ENCODE peak calls at places on chromosomes 2 and 18, in eight cellular contexts. T is T47D, H is H54, P is COR-L47, G is GM03348, M is amniotic stem cell, X is left cardiac atrium, V is HL-60. B is an unnamed sample.

GRCh38 chr18:26307161-26307773 is 81.0 kb downstream of the TAF4B start:
- DNase-seq in M (peak; percentile 32), P (peak; percentile 64), G (peak; percentile 68), X (no peak), V (peak; percentile 43), H (peak; percentile 7), T (peak; percentile 11), B (no peak)

GRCh38 chr2:189954989-189955388 is 107.5 kb downstream of the MSTN start:
- DNase-seq in G (no peak), V (no peak), X (no peak), P (no peak), M (no peak), T (no peak), H (no peak), B (no peak)

GRCh38 chr18:68181956-68182355 is 533.0 kb downstream of the TMX3 start:
- DNase-seq in X (no peak), T (no peak), H (no peak), V (no peak), G (peak; percentile 14), M (no peak), P (no peak), B (no peak)

GRCh38 chr18:57131782-57132181 is 15.1 kb upstream of the BOD1L2 start:
- DNase-seq in M (no peak), T (no peak), H (no peak), G (no peak), P (no peak), V (no peak), X (no peak), B (no peak)

GRCh38 chr2:223532712-223533111 is 69.4 kb downstream of the SCG2 start:
- DNase-seq in T (no peak), G (no peak), M (no peak), H (no peak), X (no peak), P (no peak), V (peak; percentile 76), B (no peak)

GRCh38 chr2:7977900-7978299 is 704.0 kb upstream of the ID2 start:
- DNase-seq in G (no peak), V (no peak), P (no peak), X (no peak), M (no peak), T (no peak), H (no peak), B (no peak)

GRCh38 chr2:182020319-182021055 is 34.8 kb downstream of the PPP1R1C start:
- DNase-seq in H (peak; percentile 6), T (no peak), X (no peak), V (no peak), M (no peak), G (peak; percentile 8), P (no peak), B (no peak)

GRCh38 chr2:152715854-152716428 is 1.3 kb downstream of the PRPF40A start:
- DNase-seq in V (peak; percentile 79), H (no peak), X (no peak), G (peak; percentile 13), P (peak; percentile 23), M (no peak), T (no peak), B (no peak)

GRCh38 chr2:222869252-222869560 is 8.4 kb downstream of the ACSL3 start:
- DNase-seq in M (no peak), X (no peak), V (peak; percentile 15), P (no peak), H (no peak), T (no peak), G (no peak), B (no peak)

GRCh38 chr2:72145658-72146329 is 1.9 kb downstream of the CYP26B1 start:
- DNase-seq in P (no peak), H (no peak), X (no peak), T (no peak), G (no peak), M (no peak), V (no peak), B (no peak)

GRCh38 chr2:217086038-217086522 is 226.2 kb upstream of the TNP1 start:
- DNase-seq in M (no peak), G (peak; percentile 41), H (no peak), X (no peak), T (no peak), P (no peak), V (no peak), B (no peak)

GRCh38 chr18:12015697-12016062 is 34.4 kb downstream of the IMPA2 start:
- DNase-seq in M (no peak), X (peak; percentile 50), V (peak; percentile 35), P (no peak), H (no peak), G (no peak), T (no peak), B (peak; percentile 79)

GRCh38 chr18:22424564-22424963 is 6.8 kb upstream of the CTAGE1 start:
- DNase-seq in T (no peak), X (no peak), G (no peak), H (no peak), M (no peak), P (no peak), V (no peak), B (no peak)

GRCh38 chr2:235856820-235857185 is 311.4 kb downstream of the GBX2 start:
- DNase-seq in V (no peak), T (no peak), M (no peak), G (no peak), P (no peak), X (no peak), H (no peak), B (no peak)

GRCh38 chr2:189763908-189764661 is 1.5 kb upstream of the OSGEPL1 start:
- DNase-seq in P (no peak), V (no peak), X (no peak), M (no peak), T (no peak), G (peak; percentile 7), H (no peak), B (no peak)

GRCh38 chr2:200252661-200253067 is 53.8 kb upstream of the SPATS2L start:
- DNase-seq in G (peak; percentile 62), M (peak; percentile 48), P (no peak), V (no peak), X (peak; percentile 24), T (no peak), H (no peak), B (no peak)

GRCh38 chr2:96164459-96165184 is 19.4 kb upstream of the DUSP2 start:
- DNase-seq in M (no peak), V (no peak), G (no peak), H (no peak), P (no peak), X (no peak), T (no peak), B (no peak)

GRCh38 chr2:6747433-6747832 is 118.3 kb downstream of the CMPK2 start:
- DNase-seq in G (no peak), M (no peak), H (no peak), X (no peak), P (no peak), T (no peak), V (no peak), B (no peak)

GRCh38 chr2:105747997-105748396 is 3.3 kb downstream of the NCK2 start:
- DNase-seq in X (no peak), M (no peak), T (no peak), H (no peak), V (no peak), P (no peak), G (no peak), B (no peak)

GRCh38 chr2:236689981-236690380 is 120.4 kb downstream of the ACKR3 start:
- DNase-seq in V (no peak), H (no peak), P (no peak), T (no peak), M (no peak), X (no peak), G (no peak), B (no peak)

GRCh38 chr2:4140284-4140962 is 437.0 kb downstream of the DCDC2C start:
- DNase-seq in P (peak; percentile 37), T (no peak), X (no peak), M (no peak), V (no peak), H (no peak), G (no peak), B (no peak)

GRCh38 chr2:170277943-170278342 is 100.0 kb downstream of the MYO3B start:
- DNase-seq in T (no peak), H (no peak), P (peak; percentile 79), V (no peak), G (no peak), X (no peak), M (no peak), B (no peak)

GRCh38 chr2:229627728-229628127 is 86.6 kb downstream of the DNER start:
- DNase-seq in P (no peak), H (no peak), X (no peak), V (no peak), T (no peak), M (no peak), G (no peak), B (no peak)

GRCh38 chr2:149169653-149170052 is 131.2 kb downstream of the LYPD6B start:
- DNase-seq in P (no peak), T (peak; percentile 5), M (peak; percentile 29), V (no peak), H (no peak), G (no peak), X (no peak), B (peak; percentile 20)

GRCh38 chr2:68225119-68225632 is 27.2 kb downstream of the PPP3R1 start:
- DNase-seq in X (no peak), H (no peak), G (no peak), P (peak; percentile 6), M (no peak), V (peak; percentile 60), T (no peak), B (peak; percentile 23)

GRCh38 chr2:227748079-227748478 is 2.4 kb downstream of the SCYGR8 start:
- DNase-seq in M (no peak), T (no peak), V (no peak), G (no peak), X (no peak), P (no peak), H (peak; percentile 45), B (no peak)

GRCh38 chr2:68646303-68646702 is 2.9 kb downstream of the PROKR1 start:
- DNase-seq in H (no peak), G (no peak), V (peak; percentile 17), P (no peak), X (no peak), T (no peak), M (no peak), B (no peak)

GRCh38 chr2:182784777-182785176 is 68.7 kb downstream of the DNAJC10 start:
- DNase-seq in H (no peak), G (peak; percentile 33), X (no peak), T (no peak), P (peak; percentile 16), M (no peak), V (no peak), B (no peak)

GRCh38 chr2:44075536-44075935 is 79.7 kb upstream of the LRPPRC start:
- DNase-seq in X (no peak), P (peak; percentile 9), H (no peak), V (no peak), G (peak; percentile 69), M (no peak), T (no peak), B (no peak)

GRCh38 chr2:65153515-65153914 is 23.6 kb upstream of the RAB1A start:
- DNase-seq in P (no peak), T (no peak), G (no peak), H (no peak), V (no peak), X (no peak), M (no peak), B (no peak)

GRCh38 chr18:48475635-48476549 is 62.9 kb upstream of the CTIF start:
- DNase-seq in P (peak; percentile 79), V (peak; percentile 77), G (peak; percentile 79), M (peak; percentile 63), X (peak; percentile 36), T (peak; percentile 25), H (peak; percentile 36), B (no peak)

GRCh38 chr2:86021396-86022378 is 84.0 kb downstream of the POLR1A start:
- DNase-seq in G (no peak), X (no peak), P (no peak), V (no peak), T (no peak), H (no peak), M (no peak), B (no peak)

GRCh38 chr2:102367331-102367971 is 11.9 kb downstream of the IL18R1 start:
- DNase-seq in H (no peak), V (no peak), X (no peak), T (no peak), M (no peak), G (no peak), P (no peak), B (no peak)

GRCh38 chr2:174492963-174493431 is 6.2 kb upstream of the GPR155 start:
- DNase-seq in M (no peak), V (peak; percentile 36), P (no peak), X (no peak), G (no peak), H (no peak), T (no peak), B (no peak)